ENCODE peak calls at places on chromosome 22, in five cellular contexts. One of them, this sample, is unnamed.

GRCh38 chr22:50530857-50531545 is 1.2 kb upstream of the TYMP start:
- DNase-seq in naive thymus-derived CD4-positive, alpha-beta T cell: peak; percentile 46
- DNase-seq in CD4-positive, alpha-beta memory T cell: peak; percentile 79
- DNase-seq in psoas muscle: peak; percentile 85
- DNase-seq in pancreas: peak; percentile 80
- DNase-seq in this sample: peak; percentile 96

GRCh38 chr22:50307891-50308596 is 598 bp upstream of the PLXNB2 start:
- DNase-seq in CD4-positive, alpha-beta memory T cell: no peak
- DNase-seq in pancreas: peak; percentile 66
- DNase-seq in naive thymus-derived CD4-positive, alpha-beta T cell: no peak
- DNase-seq in psoas muscle: no peak
- DNase-seq in this sample: no peak

GRCh38 chr22:47043835-47044721 is 281.6 kb downstream of the TBC1D22A start:
- DNase-seq in psoas muscle: no peak
- DNase-seq in CD4-positive, alpha-beta memory T cell: no peak
- DNase-seq in pancreas: peak; percentile 89
- DNase-seq in naive thymus-derived CD4-positive, alpha-beta T cell: no peak
- DNase-seq in this sample: peak; percentile 47

GRCh38 chr22:17606472-17606871 is 22.1 kb downstream of the ATP6V1E1 start:
- DNase-seq in naive thymus-derived CD4-positive, alpha-beta T cell: no peak
- DNase-seq in pancreas: no peak
- DNase-seq in CD4-positive, alpha-beta memory T cell: no peak
- DNase-seq in psoas muscle: no peak
- DNase-seq in this sample: no peak

GRCh38 chr22:36933629-36934028 is 20.2 kb downstream of the CSF2RB start:
- DNase-seq in naive thymus-derived CD4-positive, alpha-beta T cell: no peak
- DNase-seq in psoas muscle: no peak
- DNase-seq in pancreas: no peak
- DNase-seq in CD4-positive, alpha-beta memory T cell: no peak
- DNase-seq in this sample: no peak

GRCh38 chr22:23884133-23884532 is 10.1 kb upstream of the MIF start:
- DNase-seq in psoas muscle: no peak
- DNase-seq in naive thymus-derived CD4-positive, alpha-beta T cell: no peak
- DNase-seq in pancreas: no peak
- DNase-seq in CD4-positive, alpha-beta memory T cell: no peak
- DNase-seq in this sample: no peak

GRCh38 chr22:36365020-36365411 is 22.8 kb downstream of the MYH9 start:
- DNase-seq in psoas muscle: peak; percentile 67
- DNase-seq in CD4-positive, alpha-beta memory T cell: peak; percentile 92
- DNase-seq in naive thymus-derived CD4-positive, alpha-beta T cell: peak; percentile 80
- DNase-seq in pancreas: no peak
- DNase-seq in this sample: peak; percentile 65

GRCh38 chr22:35229865-35230264 is 27.4 kb upstream of the HMGXB4 start:
- DNase-seq in psoas muscle: no peak
- DNase-seq in naive thymus-derived CD4-positive, alpha-beta T cell: no peak
- DNase-seq in pancreas: no peak
- DNase-seq in CD4-positive, alpha-beta memory T cell: no peak
- DNase-seq in this sample: no peak

GRCh38 chr22:45731041-45731797 is 59.6 kb downstream of the ATXN10 start:
- DNase-seq in naive thymus-derived CD4-positive, alpha-beta T cell: no peak
- DNase-seq in psoas muscle: no peak
- DNase-seq in pancreas: no peak
- DNase-seq in CD4-positive, alpha-beta memory T cell: no peak
- DNase-seq in this sample: no peak

GRCh38 chr22:20247608-20248171 is 20.4 kb downstream of the RTN4R start:
- DNase-seq in naive thymus-derived CD4-positive, alpha-beta T cell: no peak
- DNase-seq in pancreas: no peak
- DNase-seq in psoas muscle: no peak
- DNase-seq in CD4-positive, alpha-beta memory T cell: no peak
- DNase-seq in this sample: no peak

GRCh38 chr22:29000225-29000556 is 61.4 kb downstream of the C22orf31 start:
- DNase-seq in CD4-positive, alpha-beta memory T cell: no peak
- DNase-seq in naive thymus-derived CD4-positive, alpha-beta T cell: no peak
- DNase-seq in pancreas: no peak
- DNase-seq in psoas muscle: no peak
- DNase-seq in this sample: no peak

GRCh38 chr22:50192825-50193204 is 7.1 kb downstream of the TRABD start:
- DNase-seq in CD4-positive, alpha-beta memory T cell: peak; percentile 68
- DNase-seq in pancreas: peak; percentile 61
- DNase-seq in naive thymus-derived CD4-positive, alpha-beta T cell: peak; percentile 72
- DNase-seq in psoas muscle: peak; percentile 14
- DNase-seq in this sample: no peak

GRCh38 chr22:43396934-43397457 is 14.8 kb upstream of the MPPED1 start:
- DNase-seq in pancreas: no peak
- DNase-seq in psoas muscle: no peak
- DNase-seq in naive thymus-derived CD4-positive, alpha-beta T cell: no peak
- DNase-seq in CD4-positive, alpha-beta memory T cell: no peak
- DNase-seq in this sample: no peak
- H3K27me3 ChIP-seq in pancreas: no peaks in the 10 kb centered on the region
- H3K27me3 ChIP-seq in psoas muscle: peaks cover 26% of the 10 kb centered on the region
- H3K27me3 ChIP-seq in naive thymus-derived CD4-positive, alpha-beta T cell: no peaks in the 10 kb centered on the region
- H3K27me3 ChIP-seq in CD4-positive, alpha-beta memory T cell: no peaks in the 10 kb centered on the region
- H3K27me3 ChIP-seq in this sample: peaks cover 38% of the 10 kb centered on the region

DNA sequence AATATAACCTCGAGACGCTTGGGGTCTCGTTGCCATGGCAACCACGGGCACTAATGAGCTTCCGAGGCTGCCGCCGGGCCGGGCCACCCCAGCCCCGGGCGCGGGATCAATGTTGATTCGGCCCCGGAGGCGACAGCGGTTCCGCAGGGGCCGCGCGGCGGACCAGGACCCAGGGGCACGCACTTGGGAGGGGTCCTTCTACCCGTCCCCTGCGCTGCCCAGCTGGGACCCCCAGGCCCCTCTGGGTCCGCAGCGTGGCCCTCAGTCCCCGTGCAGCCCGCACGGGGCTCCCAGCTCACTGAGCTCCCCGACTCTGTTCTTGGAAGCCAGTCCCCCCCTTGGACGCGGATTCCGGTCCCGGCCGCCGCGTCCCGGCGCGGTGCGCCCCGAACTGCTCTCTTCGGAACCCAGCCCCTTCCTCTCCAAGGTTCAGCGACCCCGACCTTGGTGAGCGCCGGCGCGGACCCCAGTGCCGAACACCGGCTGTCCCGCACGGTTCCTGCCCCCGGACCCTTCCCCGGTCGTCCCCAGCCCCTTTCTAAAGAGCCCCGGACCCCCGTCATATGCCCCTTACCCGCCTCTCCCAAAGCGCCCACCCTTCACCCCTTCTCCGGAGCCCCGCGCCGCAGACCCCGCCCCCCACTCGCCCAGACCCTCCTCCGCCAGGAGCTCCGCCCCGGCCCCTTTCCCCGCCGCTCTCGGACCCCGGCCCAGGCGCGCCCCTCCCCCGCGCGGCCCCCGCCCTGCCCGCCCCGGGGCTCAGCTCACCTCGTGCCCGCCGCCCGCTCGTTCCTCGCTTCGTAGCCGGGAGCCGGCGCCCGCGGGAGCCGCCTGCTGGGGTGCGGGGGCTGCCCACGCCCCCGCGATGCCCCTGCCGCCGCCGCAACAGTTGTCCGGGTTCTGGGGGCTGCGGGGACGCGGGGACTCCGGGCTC is 18.2 kb upstream of the SHISAL1 start:
- DNase-seq in CD4-positive, alpha-beta memory T cell: no peak
- DNase-seq in pancreas: no peak
- DNase-seq in naive thymus-derived CD4-positive, alpha-beta T cell: no peak
- DNase-seq in psoas muscle: no peak
- DNase-seq in this sample: no peak
- H3K27me3 ChIP-seq in CD4-positive, alpha-beta memory T cell: peaks cover 26% of the 10 kb centered on the region
- H3K27me3 ChIP-seq in pancreas: peaks cover 4% of the 10 kb centered on the region
- H3K27me3 ChIP-seq in naive thymus-derived CD4-positive, alpha-beta T cell: peaks cover 3% of the 10 kb centered on the region
- H3K27me3 ChIP-seq in psoas muscle: peaks cover 25% of the 10 kb centered on the region
- H3K27me3 ChIP-seq in this sample: peaks cover 53% of the 10 kb centered on the region

GRCh38 chr22:48188211-48188845 is 1425.9 kb downstream of the TBC1D22A start:
- DNase-seq in pancreas: no peak
- DNase-seq in naive thymus-derived CD4-positive, alpha-beta T cell: no peak
- DNase-seq in CD4-positive, alpha-beta memory T cell: no peak
- DNase-seq in psoas muscle: no peak
- DNase-seq in this sample: no peak
- H3K27me3 ChIP-seq in pancreas: no peaks in the 10 kb centered on the region
- H3K27me3 ChIP-seq in naive thymus-derived CD4-positive, alpha-beta T cell: no peaks in the 10 kb centered on the region
- H3K27me3 ChIP-seq in CD4-positive, alpha-beta memory T cell: no peaks in the 10 kb centered on the region
- H3K27me3 ChIP-seq in psoas muscle: no peaks in the 10 kb centered on the region
- H3K27me3 ChIP-seq in this sample: no peaks in the 10 kb centered on the region

DNA sequence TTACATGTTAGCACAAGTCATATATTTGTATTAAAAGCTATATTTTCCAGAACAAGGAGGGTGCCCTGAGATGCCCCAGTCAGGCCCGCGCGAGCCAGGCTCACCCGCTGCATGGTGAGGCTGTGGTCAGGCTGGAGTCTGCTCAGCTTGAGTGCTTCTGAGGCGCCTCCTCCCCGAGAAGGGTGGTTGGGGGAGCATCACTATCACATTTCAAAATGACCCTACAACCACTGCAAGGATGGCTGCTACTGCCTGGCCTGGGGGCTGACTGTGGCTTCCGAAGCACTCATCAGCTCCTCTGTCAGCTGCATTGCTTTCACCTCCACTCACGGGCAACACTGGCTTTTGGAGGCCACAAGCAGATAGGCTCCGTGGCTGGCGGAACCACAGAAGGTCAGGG is 77.1 kb downstream of the SCUBE1 start:
- DNase-seq in naive thymus-derived CD4-positive, alpha-beta T cell: no peak
- DNase-seq in psoas muscle: no peak
- DNase-seq in pancreas: no peak
- DNase-seq in CD4-positive, alpha-beta memory T cell: no peak
- DNase-seq in this sample: no peak
- H3K27me3 ChIP-seq in naive thymus-derived CD4-positive, alpha-beta T cell: no peaks in the 10 kb centered on the region
- H3K27me3 ChIP-seq in psoas muscle: peaks cover 4% of the 10 kb centered on the region
- H3K27me3 ChIP-seq in pancreas: no peaks in the 10 kb centered on the region
- H3K27me3 ChIP-seq in CD4-positive, alpha-beta memory T cell: no peaks in the 10 kb centered on the region
- H3K27me3 ChIP-seq in this sample: no peaks in the 10 kb centered on the region

DNA sequence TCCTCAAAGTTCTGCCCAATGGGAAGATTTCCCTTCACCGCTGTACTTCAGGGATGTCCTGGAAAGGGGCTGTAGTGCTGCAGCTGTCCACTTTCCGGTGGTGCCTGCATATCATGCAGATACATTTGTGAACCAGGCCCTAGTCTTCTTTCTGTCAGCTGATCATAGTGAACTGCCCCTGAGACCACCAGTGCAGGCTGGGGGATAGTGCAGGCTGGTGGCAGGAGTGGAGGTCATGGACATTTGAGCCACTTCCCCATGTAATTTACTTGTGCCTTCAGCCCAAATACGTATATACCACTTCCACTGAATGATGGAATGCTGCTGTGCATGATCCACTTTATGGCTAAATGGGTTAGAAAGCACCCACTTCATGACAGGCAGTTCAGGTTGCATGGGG is 120.0 kb downstream of the ZNF280B start:
- DNase-seq in naive thymus-derived CD4-positive, alpha-beta T cell: no peak
- DNase-seq in CD4-positive, alpha-beta memory T cell: no peak
- DNase-seq in psoas muscle: no peak
- DNase-seq in pancreas: no peak
- DNase-seq in this sample: no peak
- H3K27me3 ChIP-seq in naive thymus-derived CD4-positive, alpha-beta T cell: no peaks in the 10 kb centered on the region
- H3K27me3 ChIP-seq in CD4-positive, alpha-beta memory T cell: no peaks in the 10 kb centered on the region
- H3K27me3 ChIP-seq in psoas muscle: peaks cover 2% of the 10 kb centered on the region
- H3K27me3 ChIP-seq in pancreas: no peaks in the 10 kb centered on the region
- H3K27me3 ChIP-seq in this sample: peaks cover 18% of the 10 kb centered on the region

GRCh38 chr22:22348815-22349454 is 104.3 kb downstream of the VPREB1 start:
- DNase-seq in naive thymus-derived CD4-positive, alpha-beta T cell: no peak
- DNase-seq in psoas muscle: no peak
- DNase-seq in pancreas: no peak
- DNase-seq in CD4-positive, alpha-beta memory T cell: no peak
- DNase-seq in this sample: no peak
- H3K27me3 ChIP-seq in naive thymus-derived CD4-positive, alpha-beta T cell: no peaks in the 10 kb centered on the region
- H3K27me3 ChIP-seq in psoas muscle: peaks cover 3% of the 10 kb centered on the region
- H3K27me3 ChIP-seq in pancreas: no peaks in the 10 kb centered on the region
- H3K27me3 ChIP-seq in CD4-positive, alpha-beta memory T cell: no peaks in the 10 kb centered on the region
- H3K27me3 ChIP-seq in this sample: peaks cover 15% of the 10 kb centered on the region

GRCh38 chr22:27317961-27318360 is 483.6 kb downstream of the MN1 start:
- DNase-seq in pancreas: no peak
- DNase-seq in psoas muscle: no peak
- DNase-seq in naive thymus-derived CD4-positive, alpha-beta T cell: no peak
- DNase-seq in CD4-positive, alpha-beta memory T cell: no peak
- DNase-seq in this sample: no peak

GRCh38 chr22:27315833-27316232 is 485.7 kb downstream of the MN1 start:
- DNase-seq in naive thymus-derived CD4-positive, alpha-beta T cell: no peak
- DNase-seq in CD4-positive, alpha-beta memory T cell: no peak
- DNase-seq in psoas muscle: no peak
- DNase-seq in pancreas: no peak
- DNase-seq in this sample: no peak

GRCh38 chr22:27314276-27314807 is 487.2 kb downstream of the MN1 start:
- DNase-seq in naive thymus-derived CD4-positive, alpha-beta T cell: no peak
- DNase-seq in pancreas: no peak
- DNase-seq in CD4-positive, alpha-beta memory T cell: no peak
- DNase-seq in psoas muscle: no peak
- DNase-seq in this sample: no peak

GRCh38 chr22:27317156-27317555 is 484.4 kb downstream of the MN1 start:
- DNase-seq in psoas muscle: no peak
- DNase-seq in naive thymus-derived CD4-positive, alpha-beta T cell: no peak
- DNase-seq in CD4-positive, alpha-beta memory T cell: no peak
- DNase-seq in pancreas: no peak
- DNase-seq in this sample: no peak

GRCh38 chr22:27318516-27318915 is 483.0 kb downstream of the MN1 start:
- DNase-seq in psoas muscle: no peak
- DNase-seq in naive thymus-derived CD4-positive, alpha-beta T cell: no peak
- DNase-seq in pancreas: no peak
- DNase-seq in CD4-positive, alpha-beta memory T cell: no peak
- DNase-seq in this sample: no peak
- H3K27me3 ChIP-seq in psoas muscle: peaks cover 2% of the 10 kb centered on the region
- H3K27me3 ChIP-seq in naive thymus-derived CD4-positive, alpha-beta T cell: no peaks in the 10 kb centered on the region
- H3K27me3 ChIP-seq in pancreas: no peaks in the 10 kb centered on the region
- H3K27me3 ChIP-seq in CD4-positive, alpha-beta memory T cell: no peaks in the 10 kb centered on the region
- H3K27me3 ChIP-seq in this sample: peaks cover 18% of the 10 kb centered on the region

DNA sequence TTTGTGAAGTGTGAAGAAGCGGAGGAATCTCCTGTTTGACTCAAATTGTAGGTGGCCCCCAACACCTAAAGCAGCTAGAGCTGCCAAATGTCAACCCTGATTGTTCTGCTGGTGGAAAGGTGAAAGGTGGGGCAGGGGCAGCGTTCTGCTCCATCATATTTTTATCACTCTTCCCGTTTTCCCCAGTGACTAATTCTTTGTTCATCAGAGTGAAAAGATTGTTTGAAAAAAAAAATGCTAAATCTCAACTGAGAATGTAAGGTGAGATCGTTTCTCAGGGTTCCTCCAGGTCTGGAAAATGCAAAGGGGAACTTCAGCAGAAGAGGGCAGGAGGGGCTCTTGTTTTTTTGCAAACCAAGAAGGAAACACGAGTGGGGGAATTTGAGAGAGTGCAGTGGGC is 137.7 kb downstream of the MN1 start:
- DNase-seq in naive thymus-derived CD4-positive, alpha-beta T cell: no peak
- DNase-seq in pancreas: no peak
- DNase-seq in CD4-positive, alpha-beta memory T cell: no peak
- DNase-seq in psoas muscle: no peak
- DNase-seq in this sample: no peak
- H3K27me3 ChIP-seq in naive thymus-derived CD4-positive, alpha-beta T cell: no peaks in the 10 kb centered on the region
- H3K27me3 ChIP-seq in pancreas: no peaks in the 10 kb centered on the region
- H3K27me3 ChIP-seq in CD4-positive, alpha-beta memory T cell: no peaks in the 10 kb centered on the region
- H3K27me3 ChIP-seq in psoas muscle: no peaks in the 10 kb centered on the region
- H3K27me3 ChIP-seq in this sample: no peaks in the 10 kb centered on the region

GRCh38 chr22:19222242-19223005 is 43.9 kb upstream of the SLC25A1 start:
- DNase-seq in CD4-positive, alpha-beta memory T cell: no peak
- DNase-seq in pancreas: no peak
- DNase-seq in psoas muscle: no peak
- DNase-seq in naive thymus-derived CD4-positive, alpha-beta T cell: no peak
- DNase-seq in this sample: no peak
- H3K27me3 ChIP-seq in CD4-positive, alpha-beta memory T cell: no peaks in the 10 kb centered on the region
- H3K27me3 ChIP-seq in pancreas: no peaks in the 10 kb centered on the region
- H3K27me3 ChIP-seq in psoas muscle: no peaks in the 10 kb centered on the region
- H3K27me3 ChIP-seq in naive thymus-derived CD4-positive, alpha-beta T cell: no peaks in the 10 kb centered on the region
- H3K27me3 ChIP-seq in this sample: no peaks in the 10 kb centered on the region

This sample was measured in lower lobe of right lung.